ENCODE peak calls at places on chromosome 9, in six cellular contexts. E, Y, Q, B, I and W are unnamed samples.

GRCh38 chr9:1018121-1018520 is 32.0 kb upstream of the DMRT2 start:
- DNase-seq in E (peak), Y (no peak), Q (no peak), B (no peak), I (peak), W (no peak)

GRCh38 chr9:128558431-128559310 is 6.3 kb downstream of the SPTAN1 start:
- DNase-seq in E (peak), Y (peak), Q (peak), B (no peak), I (peak), W (no peak)

GRCh38 chr9:105418588-105419108 is 29.2 kb upstream of the FSD1L start:
- DNase-seq in E (no peak), Y (no peak), Q (no peak), B (no peak), I (no peak), W (no peak)

GRCh38 chr9:16243798-16244197 is 626.7 kb downstream of the BNC2 start:
- DNase-seq in E (no peak), Y (no peak), Q (no peak), B (no peak), I (peak), W (no peak)

GRCh38 chr9:125142560-125143376 is 560 bp downstream of the SCAI start:
- DNase-seq in E (no peak), Y (peak), Q (peak), B (no peak), I (peak), W (no peak)

GRCh38 chr9:90053027-90053426 is 448.2 kb downstream of the GADD45G start:
- DNase-seq in E (no peak), Y (no peak), Q (no peak), B (no peak), I (peak), W (no peak)

GRCh38 chr9:85430659-85431370 is 310.9 kb downstream of the AGTPBP1 start:
- DNase-seq in E (no peak), Y (peak), Q (no peak), B (no peak), I (peak), W (no peak)

GRCh38 chr9:98978231-98978681 is 34.5 kb downstream of the COL15A1 start:
- DNase-seq in E (no peak), Y (no peak), Q (no peak), B (no peak), I (no peak), W (no peak)

GRCh38 chr9:32589083-32589713 is 16.2 kb upstream of the NDUFB6 start:
- DNase-seq in E (peak), Y (peak), Q (no peak), B (no peak), I (peak), W (no peak)